ENCODE peak calls at places on chromosomes 16 and 17, in four cellular contexts. N, G, I and Y are unnamed samples.

GRCh38 chr17:13067629-13068303 is 49.9 kb upstream of the ELAC2 start:
- DNase-seq in N (no peak), G (peak), I (no peak), Y (no peak)

GRCh38 chr17:55448681-55449080 is 27.0 kb upstream of the MMD start:
- DNase-seq in N (peak), G (peak), I (no peak), Y (no peak)

GRCh38 chr16:81716478-81717210 is 62.4 kb upstream of the PLCG2 start:
- DNase-seq in N (no peak), G (no peak), I (no peak), Y (no peak)

GRCh38 chr16:566475-567361 is at the start of gene NHLRC4:
- DNase-seq in N (peak), G (peak), I (no peak), Y (no peak)

GRCh38 chr16:86432048-86432447 is 78.3 kb upstream of the FOXF1 start:
- DNase-seq in N (no peak), G (no peak), I (no peak), Y (no peak)

GRCh38 chr17:9274119-9274445 is 252.8 kb downstream of the NTN1 start:
- DNase-seq in N (no peak), G (no peak), I (no peak), Y (no peak)

GRCh38 chr17:32297424-32297823 is 31.8 kb downstream of the RHBDL3 start:
- DNase-seq in N (no peak), G (no peak), I (no peak), Y (no peak)

GRCh38 chr17:75559958-75560533 is 27.6 kb upstream of the MYO15B start:
- DNase-seq in N (no peak), G (no peak), I (no peak), Y (no peak)

GRCh38 chr17:64707077-64707591 is 45.0 kb upstream of the SMURF2 start:
- DNase-seq in N (peak), G (peak), I (no peak), Y (no peak)

GRCh38 chr16:695355-696089 is 5.3 kb upstream of the WDR24 start:
- DNase-seq in N (no peak), G (peak), I (peak), Y (no peak)

GRCh38 chr17:81271226-81271625 is 23.9 kb downstream of the SLC38A10 start:
- DNase-seq in N (no peak), G (no peak), I (no peak), Y (no peak)

GRCh38 chr16:22141746-22142145 is 20.6 kb upstream of the SDR42E2 start:
- DNase-seq in N (peak), G (no peak), I (peak), Y (no peak)

GRCh38 chr16:13231365-13231764 is 330.0 kb downstream of the SHISA9 start:
- DNase-seq in N (no peak), G (no peak), I (no peak), Y (no peak)

GRCh38 chr16:7597677-7598076 is 265.0 kb downstream of the RBFOX1 start:
- DNase-seq in N (no peak), G (no peak), I (no peak), Y (no peak)

GRCh38 chr17:251531-251930 is 70.1 kb upstream of the DOC2B start:
- DNase-seq in N (no peak), G (no peak), I (peak), Y (no peak)

GRCh38 chr17:1460233-1460632 is 4.2 kb upstream of the CRK start:
- DNase-seq in N (no peak), G (no peak), I (no peak), Y (no peak)

GRCh38 chr16:27671410-27671809 is 121.5 kb downstream of the KATNIP start:
- DNase-seq in N (no peak), G (no peak), I (no peak), Y (no peak)

GRCh38 chr16:49674255-49674980 is 181.5 kb downstream of the ZNF423 start:
- DNase-seq in N (no peak), G (peak), I (no peak), Y (no peak)

GRCh38 chr17:17067277-17067676 is 25.0 kb downstream of the MPRIP start:
- DNase-seq in N (peak), G (peak), I (no peak), Y (no peak)

GRCh38 chr16:56864910-56865309 is at the start of gene SLC12A3:
- DNase-seq in N (no peak), G (no peak), I (no peak), Y (no peak)

GRCh38 chr17:1154704-1155103 is 25.1 kb downstream of the ABR start:
- DNase-seq in N (no peak), G (no peak), I (no peak), Y (no peak)

GRCh38 chr17:39082482-39082881 is 69.0 kb downstream of the PLXDC1 start:
- DNase-seq in N (peak), G (no peak), I (no peak), Y (no peak)

GRCh38 chr16:87713469-87714229 is 52.1 kb downstream of the KLHDC4 start:
- DNase-seq in N (no peak), G (no peak), I (no peak), Y (no peak)

GRCh38 chr16:28538733-28539596 is at the start of gene NUPR1:
- DNase-seq in N (peak), G (no peak), I (no peak), Y (no peak)

GRCh38 chr16:80932725-80933124 is 74.0 kb downstream of the CMC2 start:
- DNase-seq in N (peak), G (peak), I (no peak), Y (no peak)

GRCh38 chr16:68401871-68402747 is 46.2 kb downstream of the SMPD3 start:
- DNase-seq in N (peak), G (peak), I (no peak), Y (no peak)

GRCh38 chr17:55386931-55387330 is 34.7 kb downstream of the MMD start:
- DNase-seq in N (no peak), G (no peak), I (no peak), Y (no peak)

GRCh38 chr16:88969361-88969831 is 7.6 kb downstream of the CBFA2T3 start:
- DNase-seq in N (no peak), G (no peak), I (no peak), Y (no peak)

GRCh38 chr17:81902023-81902652 is at the start of gene NPB:
- DNase-seq in N (no peak), G (no peak), I (peak), Y (no peak)

GRCh38 chr17:27495460-27495859 is 39.2 kb downstream of the KSR1 start:
- DNase-seq in N (no peak), G (no peak), I (no peak), Y (no peak)

GRCh38 chr17:47692137-47692894 is 1.6 kb upstream of the TBKBP1 start:
- DNase-seq in N (no peak), G (no peak), I (no peak), Y (no peak)

GRCh38 chr17:63550816-63551639 is 751 bp downstream of the DCAF7 start:
- DNase-seq in N (peak), G (peak), I (peak), Y (peak)

GRCh38 chr16:68332411-68333121 is 21.7 kb downstream of the PRMT7 start:
- DNase-seq in N (peak), G (peak), I (no peak), Y (no peak)

GRCh38 chr16:48054881-48055601 is 100.8 kb downstream of the ABCC12 start:
- DNase-seq in N (peak), G (peak), I (peak), Y (peak)

GRCh38 chr17:73232587-73233373 is 28.9 kb downstream of the CPSF4L start:
- DNase-seq in N (peak), G (no peak), I (no peak), Y (no peak)

GRCh38 chr17:73228748-73229236 is 32.9 kb downstream of the CPSF4L start:
- DNase-seq in N (peak), G (peak), I (no peak), Y (no peak)

GRCh38 chr17:73231841-73232586 is 29.7 kb downstream of the CPSF4L start:
- DNase-seq in N (peak), G (peak), I (peak), Y (peak)

GRCh38 chr17:73230088-73230487 is 31.6 kb downstream of the CPSF4L start:
- DNase-seq in N (no peak), G (no peak), I (no peak), Y (no peak)

GRCh38 chr17:73231363-73231762 is 30.3 kb downstream of the CPSF4L start:
- DNase-seq in N (peak), G (no peak), I (no peak), Y (no peak)
- H2BK5ac ChIP-seq in N (peak), G (peak), I (peak), Y (no peak)

GRCh38 chr16:6111390-6111789 is 1013.8 kb upstream of the EEF2KMT start:
- DNase-seq in N (no peak), G (no peak), I (no peak), Y (no peak)
- H2BK5ac ChIP-seq in N (no peak), G (no peak), I (no peak), Y (no peak)

GRCh38 chr16:23635958-23636357 is 5.2 kb downstream of the PALB2 start:
- DNase-seq in N (no peak), G (no peak), I (no peak), Y (no peak)

GRCh38 chr16:23642246-23642774 is 1.0 kb downstream of the DCTN5 start:
- DNase-seq in N (no peak), G (no peak), I (no peak), Y (no peak)

GRCh38 chr16:23640669-23640958 is 496 bp downstream of the PALB2 start:
- DNase-seq in N (no peak), G (no peak), I (no peak), Y (no peak)

DNA sequence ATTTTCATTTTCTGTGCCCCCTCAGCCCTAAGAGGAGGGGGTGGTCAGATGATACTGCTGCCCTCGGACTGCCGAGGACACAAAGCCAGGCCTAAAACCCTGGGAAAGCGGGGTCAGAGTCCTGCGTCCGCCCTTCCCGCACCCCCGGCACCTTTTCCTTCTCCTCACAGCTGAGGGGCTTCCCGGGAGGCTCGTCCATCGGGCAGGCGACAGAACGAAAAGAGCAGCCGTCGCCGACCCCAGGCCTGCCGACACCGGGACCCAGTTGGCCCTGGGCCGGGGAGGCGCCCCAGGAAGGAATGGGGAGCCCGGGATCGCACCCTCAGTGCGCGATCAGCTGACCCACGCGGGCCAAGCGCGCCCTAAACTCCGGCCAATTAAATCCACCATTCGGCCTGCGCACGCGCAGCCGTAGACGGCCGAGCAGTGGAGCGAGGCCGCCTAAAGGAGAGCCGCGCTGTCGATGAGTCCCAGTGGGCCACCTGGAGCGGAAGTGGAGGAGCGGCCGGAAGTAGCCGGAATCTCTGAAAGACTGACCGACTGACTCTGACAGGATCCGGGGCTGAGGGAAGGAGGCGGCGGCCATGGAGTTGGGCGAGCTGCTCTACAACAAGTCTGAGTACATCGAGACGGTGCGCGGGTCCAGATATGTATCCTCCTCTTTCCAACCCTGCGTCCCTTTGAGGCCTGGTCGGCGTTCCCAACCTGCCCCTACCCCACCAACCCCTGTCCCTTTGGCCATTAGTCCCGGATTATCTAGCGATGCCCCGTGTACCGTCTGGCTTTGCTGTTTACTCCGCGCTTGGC is at the start of the genes DCTN5 and PALB2:
- DNase-seq in N (peak), G (peak), I (peak), Y (peak)
- H2BK5ac ChIP-seq in N (peak), G (peak), I (peak), Y (peak)

DNA sequence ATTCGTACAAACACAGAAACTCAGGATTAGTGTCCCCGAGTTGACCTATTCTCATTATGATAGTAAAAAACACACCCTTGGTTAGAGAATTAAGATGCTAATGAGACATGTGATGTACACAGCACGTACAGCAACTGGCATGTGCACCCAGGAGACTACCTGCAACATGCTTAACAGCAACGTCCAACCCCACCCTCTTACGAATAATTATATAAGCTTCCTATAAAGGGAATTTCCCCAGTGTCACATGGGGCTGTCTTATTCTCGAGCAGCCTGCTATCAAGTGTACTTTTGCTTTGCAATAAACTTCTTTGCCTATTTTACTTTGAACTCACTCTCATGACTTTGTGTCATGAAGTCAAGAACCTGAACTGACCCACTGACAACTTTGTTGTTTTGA is 62.4 kb upstream of the PMFBP1 start:
- DNase-seq in N (no peak), G (no peak), I (no peak), Y (no peak)
- H2BK5ac ChIP-seq in N (no peak), G (no peak), I (no peak), Y (no peak)

DNA sequence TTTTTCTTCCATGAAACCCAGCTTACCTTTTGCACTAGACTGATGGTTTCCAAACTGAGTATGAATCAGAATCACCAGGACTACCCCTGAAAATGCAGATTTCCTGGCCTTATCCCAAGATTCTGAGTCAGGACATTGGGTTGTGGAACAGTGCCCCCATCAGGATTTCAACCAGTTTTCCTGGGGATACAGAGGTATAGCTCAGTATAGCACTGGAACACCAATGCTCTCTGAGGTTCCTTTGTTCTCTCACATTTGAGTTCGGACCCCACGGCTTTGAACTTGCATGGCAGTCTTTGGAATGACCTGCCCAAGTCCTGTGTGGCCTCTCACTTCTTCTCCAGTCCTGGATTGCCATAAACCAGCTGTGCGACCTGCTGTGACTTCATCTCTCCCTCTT is 12.8 kb upstream of the CCL8 start:
- DNase-seq in N (peak), G (no peak), I (peak), Y (no peak)
- H2BK5ac ChIP-seq in N (peak), G (no peak), I (no peak), Y (no peak)

GRCh38 chr17:83086197-83086880 is 6.9 kb downstream of the METRNL start:
- DNase-seq in N (peak), G (peak), I (no peak), Y (no peak)
- H2BK5ac ChIP-seq in N (peak), G (peak), I (no peak), Y (peak)

GRCh38 chr17:67850991-67851631 is 25.8 kb downstream of the BPTF start:
- DNase-seq in N (no peak), G (no peak), I (no peak), Y (no peak)

GRCh38 chr17:67854378-67854777 is 29.1 kb downstream of the BPTF start:
- DNase-seq in N (no peak), G (no peak), I (no peak), Y (no peak)

GRCh38 chr17:67853703-67854102 is 28.4 kb downstream of the BPTF start:
- DNase-seq in N (no peak), G (no peak), I (no peak), Y (no peak)

DNA sequence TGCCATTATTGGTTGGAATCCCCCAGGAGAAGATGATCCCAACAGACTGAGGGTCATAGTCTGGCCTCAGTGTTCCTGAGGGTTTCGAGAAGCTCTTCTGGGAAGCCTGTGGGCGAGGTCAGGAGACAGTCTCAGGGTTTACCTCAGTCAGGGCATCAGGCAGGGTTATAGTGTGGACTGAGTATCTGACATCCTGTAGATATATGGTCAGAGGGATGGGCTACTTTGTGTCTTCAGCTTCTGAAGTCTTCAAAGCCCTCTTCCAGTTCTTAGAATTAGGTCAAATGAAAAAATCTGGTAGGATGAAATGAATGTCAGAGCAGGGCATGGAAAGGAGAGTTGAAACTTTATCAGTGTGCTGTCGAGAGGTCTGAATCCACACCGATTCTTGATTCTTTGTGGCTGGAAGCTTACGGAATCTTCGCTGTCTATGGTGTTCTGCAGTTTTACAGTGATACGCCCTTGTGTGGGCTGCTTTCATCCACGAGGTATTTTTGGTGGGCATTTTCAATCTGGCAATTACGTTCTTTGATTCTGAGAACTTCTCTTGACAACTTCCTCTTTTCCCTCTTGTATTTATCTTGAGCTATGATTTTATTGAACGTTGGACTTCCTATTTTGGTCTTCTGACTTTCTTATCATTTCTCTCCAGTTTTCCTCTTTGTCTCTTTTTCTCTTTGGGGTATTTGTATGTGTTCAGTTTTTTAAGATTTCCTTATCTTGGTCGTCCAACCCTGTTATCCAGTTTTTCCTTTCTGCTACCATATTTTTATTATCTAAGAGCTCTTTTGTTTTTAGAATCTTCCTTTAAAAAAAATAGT is 30.4 kb downstream of the BPTF start:
- DNase-seq in N (no peak), G (no peak), I (no peak), Y (no peak)
- H2BK5ac ChIP-seq in N (no peak), G (no peak), I (no peak), Y (no peak)